ENCODE peak calls at places on chromosomes 13 and 19, in six cellular contexts. P is fibroblast of lung, E is GM23338, Q is lower lobe of right lung, J is thyroid gland, W is HFF-Myc. K is an unnamed sample.

GRCh38 chr19:7888145-7888825 is at the start of gene LRRC8E:
- DNase-seq in P (peak), E (peak), Q (peak), J (peak), W (no peak), K (peak)

GRCh38 chr13:91153372-91153771 is 194.1 kb upstream of the MIR17HG start:
- DNase-seq in P (no peak), E (no peak), Q (no peak), J (no peak), W (no peak), K (peak)

GRCh38 chr19:18433039-18433691 is 4.8 kb downstream of the ISYNA1 start:
- DNase-seq in P (no peak), E (peak), Q (no peak), J (peak), W (no peak), K (no peak)

GRCh38 chr19:38734426-38735256 is 9.6 kb downstream of the CAPN12 start:
- DNase-seq in P (no peak), E (no peak), Q (peak), J (no peak), W (no peak), K (peak)

GRCh38 chr19:33464733-33465115 is 56.9 kb downstream of the PEPD start:
- DNase-seq in P (no peak), E (no peak), Q (peak), J (no peak), W (no peak), K (no peak)

GRCh38 chr19:5361407-5361806 is 20.8 kb upstream of the PTPRS start:
- DNase-seq in P (no peak), E (no peak), Q (no peak), J (no peak), W (no peak), K (no peak)

GRCh38 chr13:51768378-51768921 is 35.5 kb downstream of the DHRS12 start:
- DNase-seq in P (no peak), E (peak), Q (no peak), J (no peak), W (no peak), K (no peak)

GRCh38 chr19:34503546-34504272 is 22.2 kb downstream of the WTIP start:
- DNase-seq in P (no peak), E (no peak), Q (no peak), J (no peak), W (no peak), K (no peak)

GRCh38 chr19:15201374-15202023 is 704 bp upstream of the NOTCH3 start:
- DNase-seq in P (no peak), E (no peak), Q (no peak), J (no peak), W (no peak), K (no peak)
- H3K4me3 ChIP-seq in P (no peak), E (peak), Q (no peak), J (no peak), W (no peak), K (peak)

GRCh38 chr19:19628499-19629134 is 597 bp upstream of the LPAR2 start:
- DNase-seq in P (peak), E (peak), Q (peak), J (peak), W (no peak), K (peak)
- H3K4me3 ChIP-seq in P (peak), E (peak), Q (peak), J (peak), W (peak), K (peak)

GRCh38 chr19:43611788-43612187 is at the start of gene SRRM5:
- DNase-seq in P (no peak), E (no peak), Q (no peak), J (no peak), W (no peak), K (no peak)
- H3K4me3 ChIP-seq in P (no peak), E (no peak), Q (no peak), J (no peak), W (no peak), K (no peak)

DNA sequence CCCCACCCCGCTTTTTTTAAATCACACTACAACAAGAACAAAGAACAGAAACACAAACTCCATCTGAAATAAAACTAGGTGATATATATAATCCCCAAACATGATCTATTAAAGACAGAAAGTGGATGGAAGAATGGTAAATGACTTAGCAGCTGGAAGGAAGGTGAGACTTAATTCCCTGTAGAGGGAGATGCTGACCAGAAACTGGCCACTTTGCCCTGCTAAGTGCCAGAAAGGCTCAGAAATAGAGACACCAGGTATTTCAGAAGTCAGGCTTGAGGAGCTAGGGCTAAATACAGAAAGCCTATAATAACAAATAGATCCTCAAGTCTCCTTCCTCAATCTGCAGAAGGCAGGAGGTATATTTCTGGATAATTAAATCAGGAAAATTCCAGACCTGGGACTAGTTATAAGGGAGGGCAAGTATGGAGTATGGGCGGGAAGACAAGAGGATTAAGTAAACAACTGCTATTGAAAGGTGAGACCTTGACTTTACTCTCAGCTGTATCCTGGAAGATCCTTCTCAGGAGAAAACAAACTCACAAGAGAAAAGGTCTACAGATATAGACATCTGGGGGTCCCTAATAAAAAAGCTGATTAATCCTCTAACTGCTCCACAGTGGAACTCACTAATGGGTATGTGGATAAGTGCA is 32.2 kb downstream of the MTRF1 start:
- DNase-seq in P (no peak), E (no peak), Q (no peak), J (no peak), W (no peak), K (no peak)
- H3K4me3 ChIP-seq in P (no peak), E (no peak), Q (no peak), J (no peak), W (no peak), K (no peak)

GRCh38 chr19:12884627-12884925 is 2.4 kb downstream of the KLF1 start:
- DNase-seq in P (no peak), E (no peak), Q (no peak), J (no peak), W (no peak), K (no peak)
- H3K4me3 ChIP-seq in P (no peak), E (peak), Q (peak), J (no peak), W (no peak), K (no peak)

GRCh38 chr19:1409204-1410005 is 2.0 kb downstream of the DAZAP1 start:
- DNase-seq in P (no peak), E (no peak), Q (no peak), J (no peak), W (no peak), K (no peak)

GRCh38 chr19:1412323-1412923 is 5.0 kb downstream of the DAZAP1 start:
- DNase-seq in P (no peak), E (no peak), Q (no peak), J (no peak), W (no peak), K (no peak)

GRCh38 chr19:1410136-1410786 is 2.9 kb downstream of the DAZAP1 start:
- DNase-seq in P (peak), E (no peak), Q (no peak), J (peak), W (no peak), K (peak)

GRCh38 chr19:1411255-1412191 is 4.1 kb downstream of the DAZAP1 start:
- DNase-seq in P (peak), E (no peak), Q (no peak), J (no peak), W (no peak), K (peak)

DNA sequence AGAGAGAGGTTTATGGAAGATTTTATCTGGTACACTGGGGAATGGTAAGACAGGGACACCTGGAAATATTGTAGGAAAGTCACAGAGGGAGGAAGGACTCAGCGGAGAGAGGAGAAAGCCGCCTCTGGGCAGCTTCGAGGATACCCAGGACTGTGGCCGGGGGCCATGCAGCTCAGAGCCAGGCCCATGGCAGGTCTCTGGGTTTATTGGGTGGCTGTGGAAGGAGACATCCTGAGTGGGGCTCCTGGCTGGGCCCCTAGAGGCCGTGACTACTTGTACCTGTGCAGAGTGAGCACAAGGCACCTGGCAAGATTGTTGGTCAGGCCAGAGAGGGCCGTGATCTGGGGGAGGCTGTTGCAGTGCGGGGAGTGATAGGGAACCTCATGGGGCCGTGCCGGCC is 3.4 kb downstream of the DAZAP1 start:
- DNase-seq in P (no peak), E (no peak), Q (no peak), J (no peak), W (no peak), K (no peak)
- H3K4me3 ChIP-seq in P (no peak), E (peak), Q (peak), J (no peak), W (peak), K (no peak)

DNA sequence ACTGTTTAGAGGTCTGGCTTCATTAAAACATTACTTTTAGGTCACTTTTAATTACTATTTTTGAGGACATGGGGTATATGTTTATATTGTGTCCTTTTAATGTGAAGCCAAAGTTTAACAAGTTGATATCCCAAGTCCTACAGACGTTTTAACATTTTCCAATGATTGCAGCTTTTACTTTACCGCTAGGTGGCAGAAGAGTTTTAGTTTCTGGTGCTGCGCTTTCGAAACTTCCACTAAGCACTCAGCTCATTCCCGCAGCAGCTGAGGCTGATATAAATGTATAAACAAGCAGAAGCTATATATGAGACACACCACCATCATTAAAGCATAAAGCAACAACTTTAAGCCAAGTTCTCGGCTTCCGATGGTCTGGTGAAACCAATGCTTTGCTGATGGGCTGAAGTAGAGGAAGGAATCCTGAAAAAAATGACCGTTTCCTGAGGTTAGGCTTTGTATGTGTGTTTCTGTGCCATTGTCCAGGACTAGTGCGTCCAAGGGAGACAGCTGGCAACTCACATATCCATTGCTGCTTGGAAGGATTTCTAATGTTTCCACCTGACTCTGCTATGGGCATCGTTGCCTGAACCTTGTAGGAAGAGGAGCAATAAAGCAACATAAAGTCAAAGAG is 753.9 kb downstream of the OLFM4 start:
- DNase-seq in P (peak), E (peak), Q (no peak), J (peak), W (peak), K (peak)
- H3K4me3 ChIP-seq in P (peak), E (peak), Q (peak), J (no peak), W (no peak), K (peak)

GRCh38 chr19:47582320-47582909 is 9.5 kb upstream of the ZNF541 start:
- DNase-seq in P (peak), E (no peak), Q (no peak), J (no peak), W (no peak), K (peak)
- H3K4me3 ChIP-seq in P (peak), E (no peak), Q (no peak), J (no peak), W (no peak), K (peak)

GRCh38 chr19:16262618-16263017 is 62.0 kb upstream of the KLF2 start:
- DNase-seq in P (no peak), E (no peak), Q (no peak), J (no peak), W (no peak), K (no peak)
- H3K4me3 ChIP-seq in P (no peak), E (no peak), Q (no peak), J (no peak), W (no peak), K (no peak)

K was measured in AG10803.